ENCODE peak calls at places on chromosomes 7 and 10, in nine cellular contexts. One of them, this sample, is unnamed.

GRCh38 chr10:49303711-49304110 is 4.7 kb downstream of the C10orf71 start:
- DNase-seq in fibroblast of the aortic adventitia: no peak
- DNase-seq in midbrain: no peak
- DNase-seq in amygdala: no peak
- DNase-seq in HTR-8/SVneo: no peak
- DNase-seq in T-helper 9 cell: no peak
- DNase-seq in upper lobe of right lung: no peak
- DNase-seq in activated naive CD8-positive, alpha-beta T cell treated with anti-CD3 and anti-CD28 coated beads, Interleukin-2, amount 50 U/mL, for 24 hours: no peak
- DNase-seq in heart right ventricle: no peak
- DNase-seq in this sample: no peak

GRCh38 chr7:102040569-102040968 is 223.1 kb downstream of the CUX1 start:
- DNase-seq in fibroblast of the aortic adventitia: no peak
- DNase-seq in amygdala: no peak
- DNase-seq in midbrain: no peak
- DNase-seq in T-helper 9 cell: no peak
- DNase-seq in heart right ventricle: peak; percentile 25
- DNase-seq in HTR-8/SVneo: no peak
- DNase-seq in upper lobe of right lung: peak; percentile 31
- DNase-seq in activated naive CD8-positive, alpha-beta T cell treated with anti-CD3 and anti-CD28 coated beads, Interleukin-2, amount 50 U/mL, for 24 hours: no peak
- DNase-seq in this sample: no peak

GRCh38 chr10:4315529-4315928 is 510.5 kb upstream of the AKR1E2 start:
- DNase-seq in HTR-8/SVneo: no peak
- DNase-seq in fibroblast of the aortic adventitia: peak; percentile 86
- DNase-seq in T-helper 9 cell: no peak
- DNase-seq in upper lobe of right lung: no peak
- DNase-seq in activated naive CD8-positive, alpha-beta T cell treated with anti-CD3 and anti-CD28 coated beads, Interleukin-2, amount 50 U/mL, for 24 hours: no peak
- DNase-seq in heart right ventricle: peak; percentile 66
- DNase-seq in midbrain: no peak
- DNase-seq in amygdala: no peak
- DNase-seq in this sample: no peak

GRCh38 chr10:109647627-109648026 is 275.7 kb downstream of the XPNPEP1 start:
- DNase-seq in amygdala: no peak
- DNase-seq in heart right ventricle: no peak
- DNase-seq in T-helper 9 cell: no peak
- DNase-seq in activated naive CD8-positive, alpha-beta T cell treated with anti-CD3 and anti-CD28 coated beads, Interleukin-2, amount 50 U/mL, for 24 hours: no peak
- DNase-seq in upper lobe of right lung: no peak
- DNase-seq in HTR-8/SVneo: no peak
- DNase-seq in fibroblast of the aortic adventitia: no peak
- DNase-seq in midbrain: no peak
- DNase-seq in this sample: no peak

GRCh38 chr7:91850455-91850854 is 30.0 kb downstream of the MTERF1 start:
- DNase-seq in activated naive CD8-positive, alpha-beta T cell treated with anti-CD3 and anti-CD28 coated beads, Interleukin-2, amount 50 U/mL, for 24 hours: no peak
- DNase-seq in heart right ventricle: no peak
- DNase-seq in fibroblast of the aortic adventitia: peak; percentile 50
- DNase-seq in upper lobe of right lung: no peak
- DNase-seq in HTR-8/SVneo: no peak
- DNase-seq in amygdala: no peak
- DNase-seq in midbrain: no peak
- DNase-seq in T-helper 9 cell: no peak
- DNase-seq in this sample: no peak

GRCh38 chr10:34607894-34608293 is 207.2 kb downstream of the PARD3 start:
- DNase-seq in heart right ventricle: no peak
- DNase-seq in activated naive CD8-positive, alpha-beta T cell treated with anti-CD3 and anti-CD28 coated beads, Interleukin-2, amount 50 U/mL, for 24 hours: no peak
- DNase-seq in HTR-8/SVneo: peak; percentile 34
- DNase-seq in midbrain: no peak
- DNase-seq in upper lobe of right lung: no peak
- DNase-seq in fibroblast of the aortic adventitia: no peak
- DNase-seq in amygdala: no peak
- DNase-seq in T-helper 9 cell: no peak
- DNase-seq in this sample: no peak

GRCh38 chr10:31101123-31101522 is 69.5 kb upstream of the ZNF438 start:
- DNase-seq in midbrain: no peak
- DNase-seq in heart right ventricle: no peak
- DNase-seq in upper lobe of right lung: no peak
- DNase-seq in amygdala: no peak
- DNase-seq in activated naive CD8-positive, alpha-beta T cell treated with anti-CD3 and anti-CD28 coated beads, Interleukin-2, amount 50 U/mL, for 24 hours: peak; percentile 65
- DNase-seq in fibroblast of the aortic adventitia: peak; percentile 67
- DNase-seq in T-helper 9 cell: no peak
- DNase-seq in HTR-8/SVneo: peak; percentile 21
- DNase-seq in this sample: no peak

GRCh38 chr7:101333912-101334311 is 12.3 kb upstream of the IFT22 start:
- DNase-seq in activated naive CD8-positive, alpha-beta T cell treated with anti-CD3 and anti-CD28 coated beads, Interleukin-2, amount 50 U/mL, for 24 hours: no peak
- DNase-seq in T-helper 9 cell: no peak
- DNase-seq in upper lobe of right lung: no peak
- DNase-seq in fibroblast of the aortic adventitia: no peak
- DNase-seq in midbrain: no peak
- DNase-seq in heart right ventricle: no peak
- DNase-seq in HTR-8/SVneo: no peak
- DNase-seq in amygdala: no peak
- DNase-seq in this sample: no peak

GRCh38 chr7:74197449-74198108 is 12.2 kb upstream of the LAT2 start:
- DNase-seq in T-helper 9 cell: no peak
- DNase-seq in upper lobe of right lung: peak; percentile 21
- DNase-seq in HTR-8/SVneo: no peak
- DNase-seq in fibroblast of the aortic adventitia: no peak
- DNase-seq in midbrain: no peak
- DNase-seq in amygdala: no peak
- DNase-seq in heart right ventricle: no peak
- DNase-seq in activated naive CD8-positive, alpha-beta T cell treated with anti-CD3 and anti-CD28 coated beads, Interleukin-2, amount 50 U/mL, for 24 hours: no peak
- DNase-seq in this sample: no peak

GRCh38 chr10:97332586-97333350 is 1.8 kb downstream of the FRAT2 start:
- DNase-seq in midbrain: peak; percentile 58
- DNase-seq in upper lobe of right lung: no peak
- DNase-seq in activated naive CD8-positive, alpha-beta T cell treated with anti-CD3 and anti-CD28 coated beads, Interleukin-2, amount 50 U/mL, for 24 hours: no peak
- DNase-seq in HTR-8/SVneo: peak; percentile 73
- DNase-seq in heart right ventricle: peak; percentile 62
- DNase-seq in T-helper 9 cell: no peak
- DNase-seq in fibroblast of the aortic adventitia: peak; percentile 77
- DNase-seq in amygdala: peak; percentile 20
- DNase-seq in this sample: peak; percentile 82

GRCh38 chr10:14652067-14652466 is 122.6 kb downstream of the FAM107B start:
- DNase-seq in activated naive CD8-positive, alpha-beta T cell treated with anti-CD3 and anti-CD28 coated beads, Interleukin-2, amount 50 U/mL, for 24 hours: no peak
- DNase-seq in heart right ventricle: no peak
- DNase-seq in HTR-8/SVneo: no peak
- DNase-seq in T-helper 9 cell: no peak
- DNase-seq in fibroblast of the aortic adventitia: no peak
- DNase-seq in upper lobe of right lung: no peak
- DNase-seq in amygdala: no peak
- DNase-seq in midbrain: no peak
- DNase-seq in this sample: no peak

GRCh38 chr10:77357611-77358010 is 280.0 kb downstream of the KCNMA1 start:
- DNase-seq in activated naive CD8-positive, alpha-beta T cell treated with anti-CD3 and anti-CD28 coated beads, Interleukin-2, amount 50 U/mL, for 24 hours: no peak
- DNase-seq in T-helper 9 cell: no peak
- DNase-seq in HTR-8/SVneo: peak; percentile 57
- DNase-seq in upper lobe of right lung: no peak
- DNase-seq in amygdala: no peak
- DNase-seq in fibroblast of the aortic adventitia: peak; percentile 72
- DNase-seq in heart right ventricle: no peak
- DNase-seq in midbrain: no peak
- DNase-seq in this sample: no peak

GRCh38 chr7:122550545-122550944 is 148.4 kb downstream of the RNF133 start:
- DNase-seq in upper lobe of right lung: no peak
- DNase-seq in amygdala: no peak
- DNase-seq in heart right ventricle: no peak
- DNase-seq in activated naive CD8-positive, alpha-beta T cell treated with anti-CD3 and anti-CD28 coated beads, Interleukin-2, amount 50 U/mL, for 24 hours: no peak
- DNase-seq in fibroblast of the aortic adventitia: peak; percentile 28
- DNase-seq in midbrain: no peak
- DNase-seq in T-helper 9 cell: no peak
- DNase-seq in HTR-8/SVneo: no peak
- DNase-seq in this sample: no peak

GRCh38 chr7:74483402-74484336 is 30.0 kb downstream of the GTF2IRD1 start:
- DNase-seq in midbrain: peak; percentile 4
- DNase-seq in upper lobe of right lung: no peak
- DNase-seq in activated naive CD8-positive, alpha-beta T cell treated with anti-CD3 and anti-CD28 coated beads, Interleukin-2, amount 50 U/mL, for 24 hours: no peak
- DNase-seq in fibroblast of the aortic adventitia: peak; percentile 40
- DNase-seq in HTR-8/SVneo: no peak
- DNase-seq in T-helper 9 cell: no peak
- DNase-seq in amygdala: no peak
- DNase-seq in heart right ventricle: no peak
- DNase-seq in this sample: no peak

GRCh38 chr10:25487266-25487665 is 312.5 kb downstream of the GPR158 start:
- DNase-seq in heart right ventricle: no peak
- DNase-seq in HTR-8/SVneo: no peak
- DNase-seq in fibroblast of the aortic adventitia: no peak
- DNase-seq in amygdala: no peak
- DNase-seq in upper lobe of right lung: no peak
- DNase-seq in T-helper 9 cell: no peak
- DNase-seq in activated naive CD8-positive, alpha-beta T cell treated with anti-CD3 and anti-CD28 coated beads, Interleukin-2, amount 50 U/mL, for 24 hours: no peak
- DNase-seq in midbrain: no peak
- DNase-seq in this sample: peak; percentile 60

GRCh38 chr7:99562832-99563231 is 4.4 kb downstream of the ZNF655 start:
- DNase-seq in midbrain: no peak
- DNase-seq in HTR-8/SVneo: peak; percentile 88
- DNase-seq in upper lobe of right lung: no peak
- DNase-seq in activated naive CD8-positive, alpha-beta T cell treated with anti-CD3 and anti-CD28 coated beads, Interleukin-2, amount 50 U/mL, for 24 hours: peak; percentile 49
- DNase-seq in T-helper 9 cell: no peak
- DNase-seq in heart right ventricle: no peak
- DNase-seq in amygdala: no peak
- DNase-seq in fibroblast of the aortic adventitia: peak; percentile 98
- DNase-seq in this sample: no peak

GRCh38 chr7:19470031-19470430 is 238.8 kb downstream of the POLR1F start:
- DNase-seq in amygdala: no peak
- DNase-seq in heart right ventricle: no peak
- DNase-seq in upper lobe of right lung: no peak
- DNase-seq in activated naive CD8-positive, alpha-beta T cell treated with anti-CD3 and anti-CD28 coated beads, Interleukin-2, amount 50 U/mL, for 24 hours: no peak
- DNase-seq in midbrain: no peak
- DNase-seq in fibroblast of the aortic adventitia: peak; percentile 20
- DNase-seq in HTR-8/SVneo: no peak
- DNase-seq in T-helper 9 cell: no peak
- DNase-seq in this sample: no peak